ENCODE peak calls at places on chromosome 1, in four cellular contexts. J is HCT116, C is HL-60, G is endothelial cell of umbilical vein. M is an unnamed sample.

GRCh38 chr1:153941826-153942725 is 4.4 kb downstream of the DENND4B start:
- DNase-seq in G (no peak), J (no peak), C (no peak), M (no peak)

GRCh38 chr1:2786329-2787162 is 14.9 kb downstream of the TTC34 start:
- DNase-seq in C (no peak), G (peak), J (no peak), M (no peak)

GRCh38 chr1:16171314-16172223 is 15.7 kb upstream of the EPHA2 start:
- DNase-seq in C (no peak), J (no peak), G (no peak), M (no peak)

GRCh38 chr1:248822148-248823032 is 3.3 kb downstream of the SH3BP5L start:
- DNase-seq in J (no peak), G (no peak), C (no peak), M (peak)

GRCh38 chr1:173717238-173717637 is 2.5 kb downstream of the KLHL20 start:
- DNase-seq in C (peak), J (no peak), G (no peak), M (no peak)

GRCh38 chr1:181501612-181502011 is 18.3 kb downstream of the CACNA1E start:
- DNase-seq in C (no peak), J (no peak), G (no peak), M (no peak)

GRCh38 chr1:206575165-206575893 is 36.9 kb downstream of the EIF2D start:
- DNase-seq in C (peak), G (peak), J (no peak), M (no peak)

GRCh38 chr1:2415801-2416208 is 3.4 kb upstream of the PEX10 start:
- DNase-seq in G (no peak), C (no peak), J (no peak), M (no peak)

GRCh38 chr1:112722601-112723510 is 7.7 kb upstream of the PPM1J start:
- DNase-seq in J (no peak), C (peak), G (no peak), M (no peak)

DNA sequence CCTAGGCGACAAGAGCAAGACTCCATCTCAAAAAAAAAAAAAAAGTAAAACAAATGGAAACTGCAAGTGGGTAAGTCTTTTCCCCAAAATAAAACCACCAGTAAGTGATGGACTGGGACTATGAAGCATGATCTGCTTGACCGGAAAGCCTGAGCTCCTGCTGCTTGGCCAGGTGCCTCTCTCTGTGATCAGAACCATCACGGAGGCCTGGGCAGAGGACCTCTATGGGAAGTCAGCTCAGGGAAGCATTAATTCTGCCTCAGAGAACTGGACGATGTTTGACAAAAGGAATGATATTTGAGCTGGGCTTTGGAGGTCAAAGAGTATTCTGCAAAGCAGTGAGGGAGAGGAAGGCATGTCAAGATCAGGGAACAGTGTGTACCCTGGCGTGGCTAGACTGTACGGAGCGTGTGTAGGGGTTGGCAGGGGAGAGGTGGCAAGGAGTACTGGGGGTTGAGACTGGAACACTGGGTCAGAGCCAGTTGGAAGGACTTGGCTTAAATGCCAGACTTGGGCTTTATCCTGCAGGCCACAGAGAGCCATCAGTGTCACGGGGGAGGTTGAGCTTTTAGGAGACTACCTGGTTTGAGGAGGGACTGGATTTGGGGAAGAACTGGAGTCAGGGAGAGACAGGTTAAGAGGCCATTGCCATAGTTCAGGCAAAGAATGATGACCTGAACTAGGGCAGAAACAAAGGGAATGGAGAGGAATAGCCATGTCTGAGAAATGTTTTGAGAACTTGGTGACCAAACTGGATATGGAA is 16.4 kb downstream of the ATP1A2 start:
- DNase-seq in C (no peak), G (no peak), J (no peak), M (no peak)
- TF ChIP-seq POLR2AphosphoS5 in C (no peak), G (no peak), J (no peak), M (no peak)

GRCh38 chr1:213658508-213658907 is 329.3 kb upstream of the PROX1 start:
- DNase-seq in C (no peak), G (no peak), J (no peak), M (no peak)
- H3K27ac ChIP-seq in C (no peak), G (no peak), J (no peak), M (no peak)

GRCh38 chr1:72050551-72050950 is 231.8 kb downstream of the NEGR1 start:
- DNase-seq in C (no peak), G (peak), J (no peak), M (no peak)
- TF ChIP-seq POLR2AphosphoS5 in C (no peak), G (peak), J (no peak), M (no peak)

GRCh38 chr1:23615423-23615822 is 56.1 kb upstream of the ID3 start:
- DNase-seq in C (no peak), J (no peak), G (no peak), M (no peak)

GRCh38 chr1:23614128-23614660 is 54.9 kb upstream of the ID3 start:
- DNase-seq in C (no peak), J (no peak), G (no peak), M (no peak)

GRCh38 chr1:23615852-23616251 is 56.6 kb upstream of the ID3 start:
- DNase-seq in J (no peak), G (no peak), C (no peak), M (no peak)

GRCh38 chr1:23611601-23612327 is 52.5 kb upstream of the ID3 start:
- DNase-seq in J (no peak), C (no peak), G (no peak), M (no peak)

GRCh38 chr1:23613191-23614126 is 54.2 kb upstream of the ID3 start:
- DNase-seq in G (no peak), C (no peak), J (no peak), M (no peak)
- H3K27ac ChIP-seq in G (no peak), C (no peak), J (no peak), M (peak)

GRCh38 chr1:109252893-109253802 is 3.8 kb downstream of the CELSR2 start:
- DNase-seq in C (no peak), G (no peak), J (no peak), M (peak)
- TF ChIP-seq POLR2AphosphoS5 in C (no peak), G (no peak), J (no peak), M (no peak)